ENCODE peak calls at places on chromosomes 3 and 15, in four cellular contexts. T, X, Y and M are unnamed samples.
A peak's percentile ranks its signal among the peaks of the same experiment; 100 is the strongest.

GRCh38 chr15:40754574-40754882 is 526 bp downstream of the RMDN3 start:
- DNase-seq in T (no peak), X (no peak), Y (peak; percentile 41), M (no peak)

GRCh38 chr15:59313703-59314332 is 58.9 kb downstream of the MYO1E start:
- DNase-seq in T (peak; percentile 9), X (peak; percentile 81), Y (no peak), M (peak; percentile 77)

GRCh38 chr3:34016925-34017592 is 218.6 kb downstream of the PDCD6IP start:
- DNase-seq in T (no peak), X (peak; percentile 50), Y (no peak), M (no peak)

GRCh38 chr15:89448825-89449224 is 47.6 kb downstream of the RHCG start:
- DNase-seq in T (no peak), X (no peak), Y (peak; percentile 90), M (no peak)

GRCh38 chr3:52218454-52218853 is 7.0 kb downstream of the TLR9 start:
- DNase-seq in T (no peak), X (no peak), Y (no peak), M (no peak)

GRCh38 chr15:90915808-90916440 is 12.8 kb downstream of the MAN2A2 start:
- DNase-seq in T (no peak), X (no peak), Y (no peak), M (no peak)

GRCh38 chr3:46087871-46088270 is 60.6 kb upstream of the XCR1 start:
- DNase-seq in T (no peak), X (no peak), Y (no peak), M (peak; percentile 20)

GRCh38 chr15:96392380-96393208 is 62.1 kb downstream of the NR2F2 start:
- DNase-seq in T (no peak), X (no peak), Y (no peak), M (no peak)

GRCh38 chr3:14265246-14265962 is 86.8 kb downstream of the LSM3 start:
- DNase-seq in T (peak; percentile 27), X (no peak), Y (no peak), M (peak; percentile 75)

GRCh38 chr3:73623996-73624362 is 762 bp downstream of the PDZRN3 start:
- DNase-seq in T (no peak), X (no peak), Y (peak; percentile 78), M (no peak)

GRCh38 chr3:73432021-73432722 is 192.6 kb downstream of the PDZRN3 start:
- DNase-seq in T (peak; percentile 53), X (no peak), Y (peak; percentile 68), M (peak; percentile 42)

GRCh38 chr3:69012111-69012835 is 1.2 kb downstream of the EOGT start:
- DNase-seq in T (no peak), X (no peak), Y (no peak), M (no peak)

GRCh38 chr15:93986400-93986984 is 244.9 kb upstream of the MCTP2 start:
- DNase-seq in T (no peak), X (no peak), Y (no peak), M (no peak)

GRCh38 chr15:80550910-80551265 is 144.2 kb upstream of the ABHD17C start:
- DNase-seq in T (no peak), X (no peak), Y (no peak), M (no peak)

GRCh38 chr15:77333166-77333565 is 86.7 kb downstream of the PEAK1 start:
- DNase-seq in T (no peak), X (no peak), Y (no peak), M (no peak)

DNA sequence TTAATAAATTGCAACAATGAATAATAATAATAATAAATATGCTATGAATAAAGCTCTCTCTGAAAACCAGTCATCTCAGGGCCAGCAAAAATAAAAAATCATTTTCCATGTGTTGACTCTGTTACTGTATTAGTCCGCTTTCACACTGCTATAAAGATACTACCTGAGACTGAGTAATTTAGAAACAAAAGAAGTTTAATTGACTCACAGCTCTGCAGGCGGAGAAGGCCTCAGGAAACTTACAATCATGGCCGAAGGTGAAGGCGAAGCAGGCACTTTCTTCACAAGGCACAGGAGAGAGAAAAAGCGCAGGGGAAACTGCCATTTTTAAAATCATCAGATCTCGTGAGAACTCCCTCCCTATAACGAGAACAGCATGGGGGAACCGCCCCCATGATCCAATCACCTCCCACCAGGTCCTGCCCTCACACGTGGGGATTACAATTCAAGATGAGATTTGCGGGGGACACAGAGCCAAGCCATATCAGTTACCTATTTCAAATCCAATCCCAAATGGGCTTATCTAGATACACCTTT is 224.1 kb downstream of the IGSF11 start:
- DNase-seq in T (no peak), X (peak; percentile 61), Y (no peak), M (no peak)
- H3K4me2 ChIP-seq in T (no peak overlapping the region), X (peak overlapping the region; percentile 57), Y (no peak overlapping the region), M (no peak overlapping the region)

GRCh38 chr3:111723293-111723963 is 128.3 kb upstream of the ZBED2 start:
- DNase-seq in T (no peak), X (no peak), Y (no peak), M (no peak)
- TF ChIP-seq PBX3 in T (no peak), X (no peak), Y (peak; percentile 47), M (no peak)

GRCh38 chr15:55914446-55914845 is 79.0 kb downstream of the NEDD4 start:
- DNase-seq in T (no peak), X (no peak), Y (no peak), M (no peak)
- H3K4me2 ChIP-seq in T (no peak overlapping the region), X (no peak overlapping the region), Y (peak overlapping the region; percentile 75), M (peak overlapping the region; percentile 72)

GRCh38 chr15:66649235-66649984 is 52.6 kb upstream of the SMAD6 start:
- DNase-seq in T (no peak), X (no peak), Y (no peak), M (no peak)

GRCh38 chr15:66646308-66646707 is 55.7 kb upstream of the SMAD6 start:
- DNase-seq in T (no peak), X (no peak), Y (no peak), M (no peak)

GRCh38 chr15:66646799-66647198 is 55.2 kb upstream of the SMAD6 start:
- DNase-seq in T (no peak), X (no peak), Y (no peak), M (no peak)

GRCh38 chr15:66648588-66648987 is 53.4 kb upstream of the SMAD6 start:
- DNase-seq in T (no peak), X (no peak), Y (no peak), M (no peak)

DNA sequence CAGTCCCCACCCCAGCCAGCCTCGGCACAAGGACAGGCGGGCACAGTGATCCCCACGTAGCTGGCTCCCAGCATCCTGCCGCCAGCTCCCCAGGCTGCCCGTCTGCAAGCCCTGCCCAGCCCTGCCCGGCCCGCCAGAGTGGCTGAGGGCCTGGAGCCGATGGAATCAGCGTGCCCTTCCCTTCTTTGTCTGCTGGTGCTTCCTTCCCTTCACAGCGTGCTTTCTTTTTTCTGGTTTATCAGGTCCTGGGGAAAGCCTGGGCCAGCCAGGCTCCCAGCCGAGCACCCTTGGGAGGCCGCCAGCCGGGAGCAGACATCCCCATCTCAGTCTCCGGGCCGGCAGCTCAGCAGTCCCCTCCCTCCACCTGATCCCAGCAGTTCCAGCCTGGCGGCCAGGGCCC is 54.7 kb upstream of the SMAD6 start:
- DNase-seq in T (no peak), X (no peak), Y (peak; percentile 69), M (no peak)
- TF ChIP-seq PBX3 in T (no peak), X (no peak), Y (no peak), M (no peak)

DNA sequence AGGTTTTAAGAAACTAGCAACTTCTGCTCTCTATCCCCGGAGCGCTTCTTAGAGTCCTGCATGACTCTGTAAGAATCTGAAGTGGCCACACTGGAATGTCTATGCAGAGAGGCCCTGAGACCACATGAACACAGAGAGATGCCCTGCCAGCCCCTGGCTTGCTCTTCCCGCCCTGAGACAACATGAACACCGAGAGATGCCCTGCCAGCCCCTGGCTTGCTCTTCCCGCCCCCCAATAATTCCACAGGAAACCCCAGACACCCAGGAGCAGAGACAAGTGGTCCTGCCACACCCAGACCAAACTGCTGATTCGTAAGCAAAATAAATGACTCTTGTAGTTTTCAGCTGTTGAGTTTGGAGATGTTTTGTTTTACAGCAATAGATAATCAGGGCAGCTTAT is 166.1 kb downstream of the OSBPL10 start:
- DNase-seq in T (no peak), X (no peak), Y (no peak), M (no peak)
- H3K4me2 ChIP-seq in T (no peak overlapping the region), X (no peak overlapping the region), Y (no peak overlapping the region), M (no peak overlapping the region)